ENCODE peak calls at places on chromosome 2, in ten cellular contexts. One of them, this sample, is unnamed.

GRCh38 chr2:121567957-121568409 is 37.3 kb downstream of the RNU4ATAC start:
- DNase-seq in NCI-H187 treated with DMSO at 0.1 percent for 48 hours: no peak
- DNase-seq in NCI-H510A treated with DMSO at 0.1 percent for 48 hours: peak; percentile 21
- DNase-seq in BJ: no peak
- DNase-seq in activated gamma-delta T cell treated with anti-CD3 and anti-CD28 coated beads, Interleukin-2, amount 50 U/mL, for 16 hours: no peak
- DNase-seq in Caki2: no peak
- DNase-seq in iPS-NIHi11: no peak
- DNase-seq in adrenal gland: no peak
- DNase-seq in T-helper 17 cell: no peak
- DNase-seq in HCT116: no peak
- DNase-seq in this sample: no peak

GRCh38 chr2:209771474-209772292 is at the start of gene UNC80:
- DNase-seq in NCI-H187 treated with DMSO at 0.1 percent for 48 hours: no peak
- DNase-seq in NCI-H510A treated with DMSO at 0.1 percent for 48 hours: peak; percentile 70
- DNase-seq in BJ: no peak
- DNase-seq in activated gamma-delta T cell treated with anti-CD3 and anti-CD28 coated beads, Interleukin-2, amount 50 U/mL, for 16 hours: no peak
- DNase-seq in Caki2: peak; percentile 45
- DNase-seq in iPS-NIHi11: peak; percentile 95
- DNase-seq in adrenal gland: peak; percentile 82
- DNase-seq in T-helper 17 cell: no peak
- DNase-seq in HCT116: no peak
- DNase-seq in this sample: peak; percentile 76

GRCh38 chr2:234138836-234139235 is 88.3 kb downstream of the SPP2 start:
- DNase-seq in NCI-H187 treated with DMSO at 0.1 percent for 48 hours: no peak
- DNase-seq in NCI-H510A treated with DMSO at 0.1 percent for 48 hours: no peak
- DNase-seq in BJ: no peak
- DNase-seq in activated gamma-delta T cell treated with anti-CD3 and anti-CD28 coated beads, Interleukin-2, amount 50 U/mL, for 16 hours: no peak
- DNase-seq in Caki2: no peak
- DNase-seq in iPS-NIHi11: no peak
- DNase-seq in adrenal gland: no peak
- DNase-seq in T-helper 17 cell: no peak
- DNase-seq in HCT116: no peak
- DNase-seq in this sample: no peak

GRCh38 chr2:79191081-79191480 is 31.5 kb upstream of the REG3A start:
- DNase-seq in NCI-H187 treated with DMSO at 0.1 percent for 48 hours: no peak
- DNase-seq in NCI-H510A treated with DMSO at 0.1 percent for 48 hours: no peak
- DNase-seq in BJ: no peak
- DNase-seq in activated gamma-delta T cell treated with anti-CD3 and anti-CD28 coated beads, Interleukin-2, amount 50 U/mL, for 16 hours: no peak
- DNase-seq in Caki2: peak; percentile 87
- DNase-seq in iPS-NIHi11: no peak
- DNase-seq in adrenal gland: no peak
- DNase-seq in T-helper 17 cell: no peak
- DNase-seq in HCT116: no peak
- DNase-seq in this sample: no peak

GRCh38 chr2:216688731-216689360 is 6.5 kb downstream of the IGFBP5 start:
- DNase-seq in NCI-H187 treated with DMSO at 0.1 percent for 48 hours: no peak
- DNase-seq in NCI-H510A treated with DMSO at 0.1 percent for 48 hours: no peak
- DNase-seq in BJ: no peak
- DNase-seq in activated gamma-delta T cell treated with anti-CD3 and anti-CD28 coated beads, Interleukin-2, amount 50 U/mL, for 16 hours: no peak
- DNase-seq in Caki2: no peak
- DNase-seq in iPS-NIHi11: no peak
- DNase-seq in adrenal gland: no peak
- DNase-seq in T-helper 17 cell: no peak
- DNase-seq in HCT116: no peak
- DNase-seq in this sample: no peak

GRCh38 chr2:212364106-212364505 is 174.5 kb downstream of the ERBB4 start:
- DNase-seq in NCI-H187 treated with DMSO at 0.1 percent for 48 hours: no peak
- DNase-seq in NCI-H510A treated with DMSO at 0.1 percent for 48 hours: no peak
- DNase-seq in BJ: no peak
- DNase-seq in activated gamma-delta T cell treated with anti-CD3 and anti-CD28 coated beads, Interleukin-2, amount 50 U/mL, for 16 hours: no peak
- DNase-seq in Caki2: no peak
- DNase-seq in iPS-NIHi11: no peak
- DNase-seq in adrenal gland: no peak
- DNase-seq in T-helper 17 cell: no peak
- DNase-seq in HCT116: no peak
- DNase-seq in this sample: no peak

GRCh38 chr2:98730053-98730850 is 680 bp downstream of the MGAT4A start:
- DNase-seq in NCI-H187 treated with DMSO at 0.1 percent for 48 hours: no peak
- DNase-seq in NCI-H510A treated with DMSO at 0.1 percent for 48 hours: peak; percentile 37
- DNase-seq in BJ: no peak
- DNase-seq in activated gamma-delta T cell treated with anti-CD3 and anti-CD28 coated beads, Interleukin-2, amount 50 U/mL, for 16 hours: peak; percentile 23
- DNase-seq in Caki2: peak; percentile 16
- DNase-seq in iPS-NIHi11: peak; percentile 44
- DNase-seq in adrenal gland: peak; percentile 55
- DNase-seq in T-helper 17 cell: peak; percentile 44
- DNase-seq in HCT116: no peak
- DNase-seq in this sample: peak; percentile 45

GRCh38 chr2:38462121-38462634 is 85.1 kb upstream of the ATL2 start:
- DNase-seq in NCI-H187 treated with DMSO at 0.1 percent for 48 hours: no peak
- DNase-seq in NCI-H510A treated with DMSO at 0.1 percent for 48 hours: no peak
- DNase-seq in BJ: peak; percentile 67
- DNase-seq in activated gamma-delta T cell treated with anti-CD3 and anti-CD28 coated beads, Interleukin-2, amount 50 U/mL, for 16 hours: no peak
- DNase-seq in Caki2: peak; percentile 83
- DNase-seq in iPS-NIHi11: peak; percentile 43
- DNase-seq in adrenal gland: peak; percentile 66
- DNase-seq in T-helper 17 cell: no peak
- DNase-seq in HCT116: peak; percentile 94
- DNase-seq in this sample: no peak

GRCh38 chr2:200377143-200377773 is 70.8 kb downstream of the SPATS2L start:
- DNase-seq in NCI-H187 treated with DMSO at 0.1 percent for 48 hours: no peak
- DNase-seq in NCI-H510A treated with DMSO at 0.1 percent for 48 hours: no peak
- DNase-seq in BJ: no peak
- DNase-seq in activated gamma-delta T cell treated with anti-CD3 and anti-CD28 coated beads, Interleukin-2, amount 50 U/mL, for 16 hours: no peak
- DNase-seq in Caki2: no peak
- DNase-seq in iPS-NIHi11: no peak
- DNase-seq in adrenal gland: no peak
- DNase-seq in T-helper 17 cell: no peak
- DNase-seq in HCT116: no peak
- DNase-seq in this sample: no peak

GRCh38 chr2:213238753-213239591 is 45.3 kb upstream of the SPAG16 start:
- DNase-seq in NCI-H187 treated with DMSO at 0.1 percent for 48 hours: no peak
- DNase-seq in NCI-H510A treated with DMSO at 0.1 percent for 48 hours: no peak
- DNase-seq in BJ: peak; percentile 67
- DNase-seq in activated gamma-delta T cell treated with anti-CD3 and anti-CD28 coated beads, Interleukin-2, amount 50 U/mL, for 16 hours: no peak
- DNase-seq in Caki2: no peak
- DNase-seq in iPS-NIHi11: no peak
- DNase-seq in adrenal gland: no peak
- DNase-seq in T-helper 17 cell: no peak
- DNase-seq in HCT116: peak; percentile 36
- DNase-seq in this sample: no peak

GRCh38 chr2:8031370-8031769 is 650.5 kb upstream of the ID2 start:
- DNase-seq in NCI-H187 treated with DMSO at 0.1 percent for 48 hours: no peak
- DNase-seq in NCI-H510A treated with DMSO at 0.1 percent for 48 hours: no peak
- DNase-seq in BJ: no peak
- DNase-seq in activated gamma-delta T cell treated with anti-CD3 and anti-CD28 coated beads, Interleukin-2, amount 50 U/mL, for 16 hours: no peak
- DNase-seq in Caki2: no peak
- DNase-seq in iPS-NIHi11: no peak
- DNase-seq in adrenal gland: no peak
- DNase-seq in T-helper 17 cell: no peak
- DNase-seq in HCT116: no peak
- DNase-seq in this sample: no peak

GRCh38 chr2:230991598-230991997 is 4.3 kb upstream of the SPATA3 start:
- DNase-seq in NCI-H187 treated with DMSO at 0.1 percent for 48 hours: no peak
- DNase-seq in NCI-H510A treated with DMSO at 0.1 percent for 48 hours: no peak
- DNase-seq in BJ: no peak
- DNase-seq in activated gamma-delta T cell treated with anti-CD3 and anti-CD28 coated beads, Interleukin-2, amount 50 U/mL, for 16 hours: no peak
- DNase-seq in Caki2: no peak
- DNase-seq in iPS-NIHi11: no peak
- DNase-seq in adrenal gland: no peak
- DNase-seq in T-helper 17 cell: no peak
- DNase-seq in HCT116: no peak
- DNase-seq in this sample: no peak

GRCh38 chr2:231600619-231601355 is 8.1 kb downstream of the TEX44 start:
- DNase-seq in NCI-H187 treated with DMSO at 0.1 percent for 48 hours: no peak
- DNase-seq in NCI-H510A treated with DMSO at 0.1 percent for 48 hours: no peak
- DNase-seq in BJ: no peak
- DNase-seq in activated gamma-delta T cell treated with anti-CD3 and anti-CD28 coated beads, Interleukin-2, amount 50 U/mL, for 16 hours: no peak
- DNase-seq in Caki2: no peak
- DNase-seq in iPS-NIHi11: no peak
- DNase-seq in adrenal gland: no peak
- DNase-seq in T-helper 17 cell: no peak
- DNase-seq in HCT116: no peak
- DNase-seq in this sample: no peak

GRCh38 chr2:98824256-98825042 is 93.5 kb upstream of the MGAT4A start:
- DNase-seq in NCI-H187 treated with DMSO at 0.1 percent for 48 hours: no peak
- DNase-seq in NCI-H510A treated with DMSO at 0.1 percent for 48 hours: no peak
- DNase-seq in BJ: no peak
- DNase-seq in activated gamma-delta T cell treated with anti-CD3 and anti-CD28 coated beads, Interleukin-2, amount 50 U/mL, for 16 hours: no peak
- DNase-seq in Caki2: no peak
- DNase-seq in iPS-NIHi11: no peak
- DNase-seq in adrenal gland: no peak
- DNase-seq in T-helper 17 cell: no peak
- DNase-seq in HCT116: no peak
- DNase-seq in this sample: no peak

GRCh38 chr2:228841877-228842276 is 429.2 kb downstream of the PID1 start:
- DNase-seq in NCI-H187 treated with DMSO at 0.1 percent for 48 hours: no peak
- DNase-seq in NCI-H510A treated with DMSO at 0.1 percent for 48 hours: peak; percentile 94
- DNase-seq in BJ: no peak
- DNase-seq in activated gamma-delta T cell treated with anti-CD3 and anti-CD28 coated beads, Interleukin-2, amount 50 U/mL, for 16 hours: no peak
- DNase-seq in Caki2: no peak
- DNase-seq in iPS-NIHi11: no peak
- DNase-seq in adrenal gland: no peak
- DNase-seq in T-helper 17 cell: no peak
- DNase-seq in HCT116: no peak
- DNase-seq in this sample: no peak